ENCODE peak calls at places on chromosomes 6 and 20, in six cellular contexts. R, P, M, Q, H and W are unnamed samples.

GRCh38 chr20:4483481-4483880 is 238.2 kb upstream of the PRND start:
- DNase-seq in R (no peak), P (no peak), M (no peak), Q (peak; percentile 79), H (no peak), W (no peak)

GRCh38 chr6:32118782-32119628 is 9.0 kb downstream of the ATF6B start:
- DNase-seq in R (peak; percentile 83), P (peak; percentile 88), M (peak; percentile 86), Q (peak; percentile 92), H (peak; percentile 95), W (peak; percentile 91)

GRCh38 chr6:148085651-148086321 is 256.9 kb upstream of the SASH1 start:
- DNase-seq in R (no peak), P (no peak), M (no peak), Q (no peak), H (no peak), W (no peak)

GRCh38 chr6:6749791-6750434 is 161.4 kb downstream of the LY86 start:
- DNase-seq in R (peak; percentile 48), P (peak; percentile 44), M (peak; percentile 20), Q (peak; percentile 95), H (peak; percentile 85), W (peak; percentile 77)

GRCh38 chr6:121443953-121444590 is 8.6 kb downstream of the GJA1 start:
- DNase-seq in R (no peak), P (no peak), M (no peak), Q (peak; percentile 49), H (no peak), W (no peak)

GRCh38 chr6:128465368-128466343 is 54.7 kb downstream of the PTPRK start:
- DNase-seq in R (no peak), P (no peak), M (no peak), Q (peak; percentile 46), H (no peak), W (no peak)

GRCh38 chr20:47726632-47727031 is 58.6 kb downstream of the SULF2 start:
- DNase-seq in R (no peak), P (no peak), M (no peak), Q (no peak), H (no peak), W (no peak)

GRCh38 chr6:122576888-122577287 is 33.3 kb upstream of the PKIB start:
- DNase-seq in R (no peak), P (no peak), M (no peak), Q (no peak), H (no peak), W (no peak)

GRCh38 chr20:38222231-38222922 is 38.2 kb downstream of the KIAA1755 start:
- DNase-seq in R (peak; percentile 67), P (peak; percentile 64), M (peak; percentile 78), Q (peak; percentile 69), H (peak; percentile 95), W (peak; percentile 88)

GRCh38 chr6:101918476-101918875 is 525.0 kb downstream of the GRIK2 start:
- DNase-seq in R (no peak), P (no peak), M (no peak), Q (peak; percentile 1), H (no peak), W (no peak)

GRCh38 chr20:43798591-43799149 is 71.9 kb upstream of the GTSF1L start:
- DNase-seq in R (no peak), P (no peak), M (no peak), Q (no peak), H (no peak), W (no peak)

GRCh38 chr6:101391772-101392560 is 1.5 kb upstream of the GRIK2 start:
- DNase-seq in R (no peak), P (no peak), M (no peak), Q (no peak), H (peak; percentile 74), W (no peak)

GRCh38 chr6:101806241-101806640 is 412.7 kb downstream of the GRIK2 start:
- DNase-seq in R (no peak), P (no peak), M (no peak), Q (peak; percentile 62), H (no peak), W (no peak)

GRCh38 chr20:12012241-12013222 is 94.8 kb downstream of the BTBD3 start:
- DNase-seq in R (peak; percentile 65), P (no peak), M (peak; percentile 45), Q (peak; percentile 29), H (peak; percentile 86), W (no peak)

GRCh38 chr6:46353450-46353998 is 137.7 kb downstream of the RCAN2 start:
- DNase-seq in R (no peak), P (no peak), M (no peak), Q (no peak), H (no peak), W (no peak)

GRCh38 chr6:16639689-16640480 is 121.4 kb downstream of the ATXN1 start:
- DNase-seq in R (peak; percentile 25), P (no peak), M (no peak), Q (peak; percentile 91), H (no peak), W (no peak)

GRCh38 chr20:33490934-33491656 is 1.2 kb downstream of the CBFA2T2 start:
- DNase-seq in R (no peak), P (no peak), M (no peak), Q (peak; percentile 59), H (no peak), W (no peak)

GRCh38 chr6:116387374-116387773 is 16.6 kb downstream of the DSE start:
- DNase-seq in R (peak; percentile 57), P (no peak), M (no peak), Q (peak; percentile 80), H (no peak), W (no peak)

GRCh38 chr20:34753706-34754461 is 49.7 kb downstream of the TP53INP2 start:
- DNase-seq in R (no peak), P (no peak), M (no peak), Q (peak; percentile 69), H (no peak), W (no peak)

GRCh38 chr6:124995645-124996325 is 33.5 kb downstream of the RNF217 start:
- DNase-seq in R (no peak), P (no peak), M (no peak), Q (peak; percentile 4), H (no peak), W (no peak)

GRCh38 chr6:124996411-124996810 is 34.2 kb downstream of the RNF217 start:
- DNase-seq in R (no peak), P (no peak), M (no peak), Q (no peak), H (no peak), W (no peak)

GRCh38 chr6:124994648-124995047 is 32.4 kb downstream of the RNF217 start:
- DNase-seq in R (no peak), P (no peak), M (no peak), Q (no peak), H (no peak), W (no peak)

GRCh38 chr6:124993327-124993726 is 31.1 kb downstream of the RNF217 start:
- DNase-seq in R (no peak), P (no peak), M (no peak), Q (no peak), H (no peak), W (no peak)

GRCh38 chr6:124995131-124995530 is 32.9 kb downstream of the RNF217 start:
- DNase-seq in R (no peak), P (no peak), M (no peak), Q (peak; percentile 45), H (no peak), W (no peak)
- H3K4me3 ChIP-seq in R (no peak overlapping the region), P (no peak overlapping the region), M (no peak overlapping the region), Q (peak overlapping the region; percentile 38), H (no peak overlapping the region), W (no peak overlapping the region)

DNA sequence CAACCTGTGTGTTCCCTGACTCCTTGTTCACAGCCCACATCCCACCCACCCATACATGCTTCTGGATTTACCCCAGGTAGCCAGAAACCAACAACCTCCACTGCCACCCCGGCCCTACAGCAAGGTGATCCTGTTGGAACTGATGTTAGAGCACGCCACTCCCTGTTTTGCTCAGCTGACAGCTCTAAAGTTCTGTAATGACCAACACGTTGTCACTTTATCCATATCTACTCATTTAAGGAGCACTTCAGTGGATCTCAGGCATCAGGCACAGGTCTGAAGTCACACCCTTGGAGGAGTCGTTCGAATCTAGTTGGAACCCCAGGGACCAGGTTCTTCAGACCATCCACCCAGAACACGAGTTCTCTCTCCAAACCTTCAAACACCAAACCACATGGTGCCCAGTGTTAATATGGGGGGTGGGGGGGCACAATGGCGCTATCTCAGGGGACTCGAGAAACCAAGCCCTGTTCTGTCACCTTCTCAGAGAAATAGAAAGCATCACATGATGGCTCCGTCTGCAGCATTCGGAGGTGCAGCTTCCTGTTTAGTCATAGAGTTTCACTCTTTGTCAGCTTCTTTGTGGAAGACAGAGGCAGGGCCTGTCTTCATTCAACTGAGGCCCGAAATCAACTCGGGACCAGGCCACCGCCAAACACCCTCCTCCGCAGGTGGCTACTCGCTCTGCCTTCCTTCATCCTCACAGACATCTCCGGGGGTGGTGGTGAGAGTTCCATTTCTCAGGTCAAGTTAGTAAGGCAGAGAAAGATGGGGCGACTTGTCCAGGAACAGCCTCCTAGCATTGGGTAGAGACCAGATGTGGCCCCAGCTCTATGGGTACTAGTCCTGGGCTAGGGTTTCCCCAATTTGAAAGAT is 142.2 kb downstream of the NFATC2 start:
- DNase-seq in R (no peak), P (no peak), M (no peak), Q (no peak), H (no peak), W (no peak)
- H3K4me1 ChIP-seq in R (no peaks in the 10 kb centered on the region), P (peaks cover 33% of the 10 kb centered on the region), M (no peaks in the 10 kb centered on the region), Q (no peaks in the 10 kb centered on the region), H (no peaks in the 10 kb centered on the region), W (no peaks in the 10 kb centered on the region)

GRCh38 chr6:27126046-27126814 is 121.3 kb upstream of the PRSS16 start:
- DNase-seq in R (no peak), P (no peak), M (no peak), Q (no peak), H (no peak), W (no peak)
- H3K27ac ChIP-seq in R (peak overlapping the region; percentile 70), P (peak overlapping the region; percentile 87), M (no peak overlapping the region), Q (peak overlapping the region; percentile 76), H (no peak overlapping the region), W (no peak overlapping the region)

GRCh38 chr6:10316327-10316726 is 98.5 kb downstream of the TFAP2A start:
- DNase-seq in R (no peak), P (no peak), M (no peak), Q (peak; percentile 39), H (no peak), W (no peak)
- H3K4me3 ChIP-seq in R (no peak overlapping the region), P (no peak overlapping the region), M (no peak overlapping the region), Q (no peak overlapping the region), H (no peak overlapping the region), W (no peak overlapping the region)

GRCh38 chr6:151375833-151376232 is 15.5 kb downstream of the ZBTB2 start:
- DNase-seq in R (no peak), P (no peak), M (no peak), Q (no peak), H (no peak), W (no peak)

GRCh38 chr6:151374024-151374423 is 17.3 kb downstream of the ZBTB2 start:
- DNase-seq in R (no peak), P (no peak), M (no peak), Q (no peak), H (peak; percentile 71), W (no peak)

GRCh38 chr6:151377095-151377494 is 14.3 kb downstream of the ZBTB2 start:
- DNase-seq in R (no peak), P (no peak), M (no peak), Q (no peak), H (no peak), W (no peak)

GRCh38 chr6:151379933-151380847 is 11.2 kb downstream of the ZBTB2 start:
- DNase-seq in R (no peak), P (no peak), M (no peak), Q (peak; percentile 57), H (peak; percentile 58), W (no peak)

GRCh38 chr6:151376440-151376839 is 14.9 kb downstream of the ZBTB2 start:
- DNase-seq in R (no peak), P (no peak), M (no peak), Q (no peak), H (no peak), W (no peak)
- H3K4me1 ChIP-seq in R (peaks cover 16% of the 10 kb centered on the region), P (peaks cover 28% of the 10 kb centered on the region), M (peaks cover 5% of the 10 kb centered on the region), Q (peaks cover 7% of the 10 kb centered on the region), H (peaks cover 7% of the 10 kb centered on the region), W (peaks cover under 1% of the 10 kb centered on the region)